ENCODE peak calls at places on chromosomes 11 and 22, in six cellular contexts. R, E, G, D, F and K are unnamed samples.

GRCh38 chr11:102610198-102610597 is 14.9 kb downstream of the MMP20 start:
- DNase-seq in R (no peak), E (no peak), G (no peak), D (no peak), F (no peak), K (no peak)

GRCh38 chr11:97336064-97336463 is 946.3 kb downstream of the JRKL start:
- DNase-seq in R (no peak), E (no peak), G (no peak), D (no peak), F (no peak), K (no peak)

GRCh38 chr11:13761250-13761649 is 92.8 kb downstream of the FAR1 start:
- DNase-seq in R (no peak), E (no peak), G (peak; percentile 33), D (no peak), F (no peak), K (no peak)

GRCh38 chr11:70063121-70063520 is 15.0 kb upstream of the ANO1 start:
- DNase-seq in R (no peak), E (no peak), G (no peak), D (peak; percentile 0), F (no peak), K (no peak)

GRCh38 chr11:132395434-132395833 is 1025.0 kb downstream of the NTM start:
- DNase-seq in R (no peak), E (no peak), G (no peak), D (no peak), F (no peak), K (no peak)

GRCh38 chr22:30457964-30458363 is 13.9 kb downstream of the SEC14L3 start:
- DNase-seq in R (no peak), E (no peak), G (peak; percentile 16), D (no peak), F (no peak), K (no peak)

GRCh38 chr11:73308963-73309960 is 1.2 kb downstream of the ARHGEF17 start:
- DNase-seq in R (no peak), E (peak; percentile 89), G (peak; percentile 94), D (peak; percentile 82), F (peak; percentile 86), K (no peak)

GRCh38 chr11:111097191-111097590 is 148.3 kb upstream of the POU2AF2 start:
- DNase-seq in R (no peak), E (no peak), G (no peak), D (peak; percentile 35), F (peak; percentile 57), K (no peak)

GRCh38 chr22:39528080-39528661 is 4.4 kb downstream of the RPS19BP1 start:
- DNase-seq in R (no peak), E (no peak), G (no peak), D (no peak), F (no peak), K (no peak)

GRCh38 chr22:39528681-39529486 is 3.7 kb downstream of the RPS19BP1 start:
- DNase-seq in R (peak; percentile 87), E (peak; percentile 75), G (peak; percentile 78), D (peak; percentile 95), F (peak; percentile 86), K (peak; percentile 94)

GRCh38 chr22:39526736-39527171 is 5.8 kb downstream of the RPS19BP1 start:
- DNase-seq in R (peak; percentile 34), E (no peak), G (no peak), D (no peak), F (no peak), K (peak; percentile 53)

GRCh38 chr22:39525658-39525975 is 5.3 kb downstream of the ATF4 start:
- DNase-seq in R (no peak), E (no peak), G (no peak), D (no peak), F (no peak), K (no peak)

GRCh38 chr22:39527481-39527961 is 5.0 kb downstream of the RPS19BP1 start:
- DNase-seq in R (no peak), E (no peak), G (no peak), D (peak; percentile 85), F (no peak), K (no peak)
- H3K4me3 ChIP-seq in R (no peak overlapping the region), E (no peak overlapping the region), G (no peak overlapping the region), D (no peak overlapping the region), F (no peak overlapping the region), K (no peak overlapping the region)

GRCh38 chr11:119029069-119029339 is 1.7 kb downstream of the SLC37A4 start:
- DNase-seq in R (no peak), E (no peak), G (no peak), D (no peak), F (no peak), K (no peak)
- H3K4me3 ChIP-seq in R (no peak overlapping the region), E (no peak overlapping the region), G (no peak overlapping the region), D (peak overlapping the region; percentile 15), F (no peak overlapping the region), K (no peak overlapping the region)

GRCh38 chr22:50189849-50190181 is 4.1 kb downstream of the TRABD start:
- DNase-seq in R (no peak), E (no peak), G (no peak), D (peak; percentile 67), F (no peak), K (no peak)
- H3K4me3 ChIP-seq in R (peak overlapping the region; percentile 83), E (no peak overlapping the region), G (peak overlapping the region; percentile 51), D (peak overlapping the region; percentile 55), F (peak overlapping the region; percentile 35), K (peak overlapping the region; percentile 75)

GRCh38 chr22:40463727-40464126 is 93.3 kb downstream of the SGSM3 start:
- DNase-seq in R (peak; percentile 49), E (no peak), G (no peak), D (no peak), F (no peak), K (peak; percentile 32)
- H3K4me3 ChIP-seq in R (peak overlapping the region; percentile 83), E (no peak overlapping the region), G (no peak overlapping the region), D (peak overlapping the region; percentile 22), F (no peak overlapping the region), K (peak overlapping the region; percentile 69)

GRCh38 chr11:65555693-65556231 is 2.4 kb downstream of the LTBP3 start:
- DNase-seq in R (no peak), E (peak; percentile 64), G (peak; percentile 76), D (peak; percentile 46), F (no peak), K (no peak)
- H3K4me3 ChIP-seq in R (peak overlapping the region; percentile 8), E (no peak overlapping the region), G (peak overlapping the region; percentile 30), D (no peak overlapping the region), F (no peak overlapping the region), K (no peak overlapping the region)

DNA sequence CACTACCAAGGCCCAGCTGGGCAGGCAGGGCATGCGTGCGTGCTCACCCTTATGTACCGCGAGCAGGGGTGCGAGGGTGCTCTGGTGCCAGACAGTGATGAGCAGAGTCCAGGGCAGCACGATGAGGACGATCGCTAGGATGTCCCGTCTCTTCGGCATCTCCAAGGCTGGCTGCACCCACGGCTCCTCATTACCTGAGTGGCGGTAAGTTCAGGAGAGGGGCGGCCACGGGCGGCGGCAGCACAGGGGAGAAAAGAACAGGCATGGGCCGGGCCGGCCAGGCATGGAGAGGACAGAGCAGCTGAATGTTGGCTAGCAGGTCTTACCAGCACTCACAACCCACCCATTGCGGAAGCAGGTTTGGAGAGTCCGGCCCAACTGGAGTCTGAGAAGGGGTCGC is 24.5 kb downstream of the B3GAT1 start:
- DNase-seq in R (no peak), E (no peak), G (no peak), D (no peak), F (no peak), K (no peak)
- H3K4me3 ChIP-seq in R (no peak overlapping the region), E (no peak overlapping the region), G (no peak overlapping the region), D (no peak overlapping the region), F (no peak overlapping the region), K (no peak overlapping the region)

GRCh38 chr11:34105079-34105956 is at the start of gene NAT10:
- DNase-seq in R (peak; percentile 96), E (peak; percentile 96), G (peak; percentile 98), D (peak; percentile 97), F (peak; percentile 97), K (peak; percentile 99)

GRCh38 chr11:34098813-34099212 is 6.6 kb upstream of the NAT10 start:
- DNase-seq in R (no peak), E (no peak), G (no peak), D (no peak), F (no peak), K (no peak)

GRCh38 chr11:34105957-34106504 is 602 bp downstream of the NAT10 start:
- DNase-seq in R (no peak), E (no peak), G (peak; percentile 12), D (no peak), F (no peak), K (no peak)

DNA sequence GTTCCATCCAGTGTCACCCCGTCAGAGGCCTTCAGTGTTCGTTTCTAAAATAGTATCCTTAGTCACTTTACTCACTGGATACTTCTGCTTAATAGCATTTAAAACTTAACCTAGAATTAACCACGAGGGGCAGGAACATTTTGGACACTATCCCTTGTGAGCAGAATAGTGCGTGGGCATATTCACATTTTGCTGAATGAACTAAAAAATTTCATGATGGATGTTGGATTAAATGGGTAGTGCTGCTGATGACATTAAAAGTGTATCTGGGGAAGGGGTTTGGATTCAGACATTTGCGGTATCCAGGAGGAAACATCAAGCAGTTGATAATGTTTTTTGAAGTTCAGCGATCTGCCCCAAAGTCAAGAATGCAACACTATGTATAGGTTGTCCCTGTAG is 750 bp upstream of the NAT10 start:
- DNase-seq in R (no peak), E (no peak), G (no peak), D (no peak), F (no peak), K (no peak)
- H3K4me3 ChIP-seq in R (peak overlapping the region; percentile 84), E (peak overlapping the region; percentile 98), G (peak overlapping the region; percentile 92), D (peak overlapping the region; percentile 99), F (peak overlapping the region; percentile 66), K (peak overlapping the region; percentile 95)

GRCh38 chr11:61834278-61835004 is 6.3 kb downstream of the FADS2 start:
- DNase-seq in R (no peak), E (no peak), G (peak; percentile 64), D (peak; percentile 36), F (peak; percentile 64), K (peak; percentile 97)

GRCh38 chr11:61833926-61834277 is 5.8 kb downstream of the FADS2 start:
- DNase-seq in R (no peak), E (no peak), G (no peak), D (no peak), F (no peak), K (no peak)

GRCh38 chr11:61832758-61833157 is 4.7 kb downstream of the FADS2 start:
- DNase-seq in R (no peak), E (no peak), G (no peak), D (no peak), F (no peak), K (no peak)

GRCh38 chr11:61832207-61832606 is 4.1 kb downstream of the FADS2 start:
- DNase-seq in R (no peak), E (no peak), G (no peak), D (no peak), F (no peak), K (no peak)

DNA sequence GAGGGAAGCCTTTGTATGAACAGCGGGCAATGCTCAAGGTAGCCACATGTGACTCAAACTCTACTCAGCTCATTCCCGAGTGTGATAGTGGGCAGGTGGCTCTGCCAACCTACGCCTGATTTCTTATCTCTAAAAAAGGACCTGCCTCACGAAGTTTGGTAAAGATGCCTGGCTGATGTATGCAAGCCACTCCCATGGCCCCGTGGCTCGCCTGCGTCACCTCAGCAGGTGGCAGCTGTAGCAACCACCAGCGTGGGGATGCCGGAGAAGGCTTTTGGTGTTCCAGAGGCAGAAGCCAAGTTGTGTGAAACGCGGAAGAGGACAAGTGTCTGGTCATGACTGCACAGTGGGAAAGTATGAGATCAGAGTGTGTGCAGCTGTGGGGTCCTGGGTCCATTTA is 5.4 kb downstream of the FADS2 start:
- DNase-seq in R (no peak), E (no peak), G (no peak), D (no peak), F (no peak), K (peak; percentile 91)
- H3K4me3 ChIP-seq in R (no peak overlapping the region), E (no peak overlapping the region), G (no peak overlapping the region), D (no peak overlapping the region), F (no peak overlapping the region), K (peak overlapping the region; percentile 42)